ENCODE peak calls at places on chromosomes 4 and X, in ten cellular contexts. One of them, this sample, is unnamed.

GRCh38 chrX:100748133-100748532 is 16.2 kb upstream of the SYTL4 start:
- DNase-seq in CD8-positive, alpha-beta T cell: no peak
- DNase-seq in iris pigment epithelial cell: peak
- DNase-seq in NCI-H69: no peak
- DNase-seq in activated T-cell treated with anti-CD3 and anti-CD28 coated beads, Interleukin-2, amount 50 U/mL, for 72 hours: no peak
- DNase-seq in activated T-helper 1 cell treated with Interleukin-2 at 50 U/mL for 16 hours: no peak
- DNase-seq in OCI-LY7: no peak
- DNase-seq in T follicular helper cell: no peak
- DNase-seq in NCI-H187: no peak
- DNase-seq in IMR-90: no peak
- DNase-seq in this sample: no peak

GRCh38 chrX:132614297-132614696 is 125.5 kb upstream of the MBNL3 start:
- DNase-seq in iris pigment epithelial cell: no peak
- DNase-seq in activated T-cell treated with anti-CD3 and anti-CD28 coated beads, Interleukin-2, amount 50 U/mL, for 72 hours: no peak
- DNase-seq in IMR-90: no peak
- DNase-seq in activated T-helper 1 cell treated with Interleukin-2 at 50 U/mL for 16 hours: no peak
- DNase-seq in OCI-LY7: peak
- DNase-seq in CD8-positive, alpha-beta T cell: no peak
- DNase-seq in T follicular helper cell: no peak
- DNase-seq in NCI-H187: no peak
- DNase-seq in NCI-H69: peak
- DNase-seq in this sample: no peak

GRCh38 chr4:129342820-129343219 is 246.9 kb downstream of the C4orf33 start:
- DNase-seq in NCI-H187: no peak
- DNase-seq in NCI-H69: no peak
- DNase-seq in CD8-positive, alpha-beta T cell: no peak
- DNase-seq in IMR-90: peak
- DNase-seq in iris pigment epithelial cell: peak
- DNase-seq in T follicular helper cell: no peak
- DNase-seq in activated T-helper 1 cell treated with Interleukin-2 at 50 U/mL for 16 hours: no peak
- DNase-seq in OCI-LY7: no peak
- DNase-seq in activated T-cell treated with anti-CD3 and anti-CD28 coated beads, Interleukin-2, amount 50 U/mL, for 72 hours: no peak
- DNase-seq in this sample: no peak

GRCh38 chrX:143634701-143635442 is 1.0 kb downstream of the SLITRK4 start:
- DNase-seq in NCI-H187: no peak
- DNase-seq in IMR-90: no peak
- DNase-seq in activated T-helper 1 cell treated with Interleukin-2 at 50 U/mL for 16 hours: no peak
- DNase-seq in OCI-LY7: no peak
- DNase-seq in CD8-positive, alpha-beta T cell: no peak
- DNase-seq in NCI-H69: peak
- DNase-seq in T follicular helper cell: no peak
- DNase-seq in iris pigment epithelial cell: no peak
- DNase-seq in activated T-cell treated with anti-CD3 and anti-CD28 coated beads, Interleukin-2, amount 50 U/mL, for 72 hours: no peak
- DNase-seq in this sample: no peak

GRCh38 chr4:116108606-116109005 is 976.8 kb downstream of the TRAM1L1 start:
- DNase-seq in NCI-H69: no peak
- DNase-seq in activated T-helper 1 cell treated with Interleukin-2 at 50 U/mL for 16 hours: no peak
- DNase-seq in iris pigment epithelial cell: no peak
- DNase-seq in OCI-LY7: no peak
- DNase-seq in CD8-positive, alpha-beta T cell: no peak
- DNase-seq in IMR-90: no peak
- DNase-seq in activated T-cell treated with anti-CD3 and anti-CD28 coated beads, Interleukin-2, amount 50 U/mL, for 72 hours: no peak
- DNase-seq in NCI-H187: no peak
- DNase-seq in T follicular helper cell: no peak
- DNase-seq in this sample: no peak

GRCh38 chrX:109655802-109656201 is 30.8 kb upstream of the KCNE5 start:
- DNase-seq in activated T-cell treated with anti-CD3 and anti-CD28 coated beads, Interleukin-2, amount 50 U/mL, for 72 hours: no peak
- DNase-seq in OCI-LY7: no peak
- DNase-seq in activated T-helper 1 cell treated with Interleukin-2 at 50 U/mL for 16 hours: no peak
- DNase-seq in IMR-90: no peak
- DNase-seq in iris pigment epithelial cell: no peak
- DNase-seq in T follicular helper cell: no peak
- DNase-seq in NCI-H187: no peak
- DNase-seq in NCI-H69: no peak
- DNase-seq in CD8-positive, alpha-beta T cell: no peak
- DNase-seq in this sample: no peak

GRCh38 chrX:45850197-45850774 is 649.6 kb upstream of the DIPK2B start:
- DNase-seq in NCI-H69: peak
- DNase-seq in activated T-helper 1 cell treated with Interleukin-2 at 50 U/mL for 16 hours: no peak
- DNase-seq in IMR-90: no peak
- DNase-seq in OCI-LY7: no peak
- DNase-seq in T follicular helper cell: no peak
- DNase-seq in activated T-cell treated with anti-CD3 and anti-CD28 coated beads, Interleukin-2, amount 50 U/mL, for 72 hours: peak
- DNase-seq in NCI-H187: no peak
- DNase-seq in CD8-positive, alpha-beta T cell: peak
- DNase-seq in iris pigment epithelial cell: peak
- DNase-seq in this sample: no peak

GRCh38 chrX:108322243-108322642 is 116.0 kb downstream of the COL4A6 start:
- DNase-seq in activated T-helper 1 cell treated with Interleukin-2 at 50 U/mL for 16 hours: no peak
- DNase-seq in iris pigment epithelial cell: no peak
- DNase-seq in OCI-LY7: no peak
- DNase-seq in T follicular helper cell: no peak
- DNase-seq in IMR-90: no peak
- DNase-seq in NCI-H187: no peak
- DNase-seq in CD8-positive, alpha-beta T cell: no peak
- DNase-seq in activated T-cell treated with anti-CD3 and anti-CD28 coated beads, Interleukin-2, amount 50 U/mL, for 72 hours: no peak
- DNase-seq in NCI-H69: no peak
- DNase-seq in this sample: no peak

GRCh38 chr4:8725845-8726244 is 133.3 kb downstream of the CPZ start:
- DNase-seq in IMR-90: no peak
- DNase-seq in activated T-cell treated with anti-CD3 and anti-CD28 coated beads, Interleukin-2, amount 50 U/mL, for 72 hours: no peak
- DNase-seq in NCI-H69: no peak
- DNase-seq in activated T-helper 1 cell treated with Interleukin-2 at 50 U/mL for 16 hours: no peak
- DNase-seq in OCI-LY7: no peak
- DNase-seq in CD8-positive, alpha-beta T cell: no peak
- DNase-seq in NCI-H187: no peak
- DNase-seq in T follicular helper cell: no peak
- DNase-seq in iris pigment epithelial cell: no peak
- DNase-seq in this sample: no peak

GRCh38 chrX:10781847-10782530 is 161.6 kb upstream of the MID1 start:
- DNase-seq in NCI-H187: no peak
- DNase-seq in CD8-positive, alpha-beta T cell: no peak
- DNase-seq in activated T-cell treated with anti-CD3 and anti-CD28 coated beads, Interleukin-2, amount 50 U/mL, for 72 hours: no peak
- DNase-seq in activated T-helper 1 cell treated with Interleukin-2 at 50 U/mL for 16 hours: no peak
- DNase-seq in OCI-LY7: no peak
- DNase-seq in T follicular helper cell: no peak
- DNase-seq in iris pigment epithelial cell: no peak
- DNase-seq in NCI-H69: peak
- DNase-seq in IMR-90: no peak
- DNase-seq in this sample: no peak

This sample was measured in DMS79 treated with DMSO at 0.1 percent for 48 hours.